ENCODE peak calls at places on chromosome 21, in nine cellular contexts. T is astrocyte of the spinal cord, K is upper lobe of right lung, X is brain microvascular endothelial cell, Z is AG09319, V is mucosa of descending colon, E is AG10803, O is astrocyte, Q is NB4. I is an unnamed sample.

GRCh38 chr21:45308211-45309068 is 20.7 kb upstream of the POFUT2 start:
- DNase-seq in K (peak), V (no peak), Z (no peak), O (peak), E (peak), X (peak), Q (peak), T (peak), I (no peak)

GRCh38 chr21:45303111-45303615 is 15.5 kb upstream of the POFUT2 start:
- DNase-seq in V (no peak), Q (no peak), E (no peak), T (no peak), X (no peak), Z (no peak), O (no peak), K (peak), I (no peak)

GRCh38 chr21:41547111-41547510 is 39.2 kb upstream of the TMPRSS2 start:
- DNase-seq in O (no peak), V (no peak), E (no peak), X (no peak), Q (no peak), K (no peak), T (no peak), Z (no peak), I (no peak)

GRCh38 chr21:46191257-46191685 is 7.0 kb upstream of the SPATC1L start:
- DNase-seq in Q (peak), V (no peak), X (peak), K (peak), Z (peak), E (peak), T (peak), O (peak), I (peak)

GRCh38 chr21:15061284-15061683 is 3.5 kb downstream of the NRIP1 start:
- DNase-seq in V (no peak), X (no peak), Q (no peak), E (no peak), K (no peak), Z (no peak), T (no peak), O (no peak), I (no peak)

GRCh38 chr21:45316871-45317400 is 29.2 kb upstream of the POFUT2 start:
- DNase-seq in K (no peak), V (no peak), Z (no peak), X (no peak), Q (no peak), E (peak), O (no peak), T (no peak), I (no peak)

GRCh38 chr21:19049567-19049966 is 646.0 kb upstream of the TMPRSS15 start:
- DNase-seq in T (no peak), V (peak), Q (no peak), O (no peak), Z (no peak), E (no peak), K (no peak), X (no peak), I (no peak)

GRCh38 chr21:18245493-18245967 is 897 bp downstream of the CHODL start:
- DNase-seq in X (no peak), V (no peak), K (no peak), Z (no peak), O (peak), Q (no peak), E (no peak), T (peak), I (no peak)

GRCh38 chr21:28257276-28257675 is 735.4 kb downstream of the LTN1 start:
- DNase-seq in X (no peak), Z (no peak), Q (no peak), K (no peak), T (no peak), O (no peak), E (peak), V (no peak), I (no peak)

GRCh38 chr21:46128983-46129571 is 26.3 kb downstream of the FTCD start:
- DNase-seq in E (no peak), V (no peak), Z (no peak), K (peak), Q (no peak), T (no peak), O (no peak), X (no peak), I (no peak)

GRCh38 chr21:41901099-41901498 is 22.0 kb upstream of the PRDM15 start:
- DNase-seq in Q (no peak), V (no peak), E (no peak), K (no peak), Z (no peak), O (no peak), X (no peak), T (no peak), I (no peak)

GRCh38 chr21:42595281-42596187 is 57.9 kb upstream of the PDE9A start:
- DNase-seq in Q (no peak), X (no peak), V (no peak), Z (no peak), E (no peak), O (no peak), K (no peak), T (no peak), I (no peak)

GRCh38 chr21:17492415-17493168 is 20.3 kb upstream of the CXADR start:
- DNase-seq in V (no peak), Q (no peak), O (peak), Z (no peak), E (peak), X (no peak), T (no peak), K (no peak), I (no peak)

GRCh38 chr21:17931080-17931479 is 111.9 kb upstream of the C21orf91 start:
- DNase-seq in V (no peak), E (no peak), O (no peak), K (no peak), Q (peak), X (no peak), Z (no peak), T (no peak), I (no peak)

GRCh38 chr21:46366091-46366490 is 42.1 kb downstream of the PCNT start:
- DNase-seq in T (no peak), K (no peak), X (no peak), Q (no peak), E (no peak), V (no peak), O (no peak), Z (no peak), I (no peak)

GRCh38 chr21:42463861-42464515 is 32.0 kb downstream of the RSPH1 start:
- DNase-seq in X (peak), K (no peak), O (peak), T (peak), V (peak), E (peak), Q (peak), Z (no peak), I (no peak)

GRCh38 chr21:46180079-46180722 is 4.1 kb downstream of the SPATC1L start:
- DNase-seq in V (no peak), K (no peak), Q (peak), E (no peak), T (no peak), O (no peak), Z (no peak), X (no peak), I (no peak)

GRCh38 chr21:25790122-25790951 is 55.6 kb downstream of the GABPA start:
- DNase-seq in Z (peak), T (peak), V (peak), K (no peak), X (peak), Q (peak), O (peak), E (peak), I (peak)
- TF ChIP-seq CTCF in Z (peak), T (peak), V (no peak), K (peak), X (peak), Q (peak), O (peak), E (peak), I (peak)

GRCh38 chr21:40534886-40535285 is 312.1 kb downstream of the DSCAM start:
- DNase-seq in K (no peak), E (no peak), O (no peak), Z (no peak), Q (no peak), T (no peak), X (no peak), V (no peak), I (no peak)

GRCh38 chr21:40531016-40531415 is 315.9 kb downstream of the DSCAM start:
- DNase-seq in K (no peak), Q (no peak), Z (no peak), T (no peak), V (no peak), E (no peak), X (no peak), O (no peak), I (no peak)

GRCh38 chr21:40531421-40531820 is 315.5 kb downstream of the DSCAM start:
- DNase-seq in O (peak), X (no peak), Z (no peak), E (no peak), K (no peak), Q (no peak), T (no peak), V (no peak), I (peak)
- TF ChIP-seq CTCF in O (no peak), X (no peak), Z (no peak), E (no peak), K (no peak), Q (no peak), T (no peak), V (no peak), I (no peak)

GRCh38 chr21:20570824-20571232 is 427.4 kb upstream of the NCAM2 start:
- DNase-seq in T (no peak), O (no peak), E (no peak), V (peak), Z (no peak), K (no peak), Q (peak), X (no peak), I (no peak)
- TF ChIP-seq CTCF in T (no peak), O (no peak), E (no peak), V (no peak), Z (no peak), K (no peak), Q (no peak), X (no peak), I (no peak)

DNA sequence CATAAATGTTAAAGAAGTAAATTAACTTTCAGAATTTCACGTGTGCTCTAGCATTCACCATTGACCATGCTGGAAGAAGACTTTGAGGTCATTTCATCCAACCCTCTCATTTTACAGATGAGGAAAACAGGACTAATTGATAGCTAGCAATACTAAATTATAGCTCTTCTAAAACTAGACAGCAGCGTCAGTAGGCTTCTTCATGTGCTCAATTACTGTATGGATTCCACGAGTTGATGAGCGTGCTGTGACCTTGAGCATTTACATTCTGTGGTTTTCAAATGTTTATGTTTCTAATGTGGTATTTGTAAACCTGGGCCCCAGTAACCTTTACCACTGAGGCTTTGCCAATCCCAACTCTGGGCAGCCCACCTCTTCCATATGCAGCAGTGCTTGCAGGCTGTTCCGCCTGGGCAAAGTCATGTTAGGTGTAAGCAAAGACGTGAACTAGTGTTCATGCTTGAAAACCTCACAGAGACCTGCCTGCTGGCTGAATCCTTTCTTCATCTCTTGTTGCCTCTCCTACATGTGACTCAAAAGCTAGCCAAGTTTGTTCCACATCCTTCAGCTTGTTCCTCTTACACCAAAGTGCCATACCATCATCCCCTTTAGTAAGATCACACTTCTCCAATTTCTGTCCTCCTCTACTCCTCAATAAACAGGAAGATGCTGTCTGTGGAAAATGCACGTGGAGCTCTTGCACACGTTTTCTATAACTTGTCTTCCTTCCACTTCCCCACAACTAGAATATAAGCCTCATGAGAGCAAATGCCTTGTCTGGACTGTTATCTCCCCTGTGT is 17.2 kb downstream of the KCNJ15 start:
- DNase-seq in E (no peak), Q (peak), O (no peak), K (no peak), T (no peak), Z (no peak), X (no peak), V (no peak), I (no peak)
- TF ChIP-seq CTCF in E (no peak), Q (no peak), O (no peak), K (no peak), T (no peak), Z (no peak), X (no peak), V (no peak), I (no peak)

GRCh38 chr21:23804866-23805265 is 1802.4 kb downstream of the MRPL39 start:
- DNase-seq in K (no peak), O (no peak), Z (no peak), E (no peak), Q (no peak), X (no peak), V (no peak), T (no peak), I (no peak)
- TF ChIP-seq CTCF in K (no peak), O (no peak), Z (no peak), E (no peak), Q (no peak), X (no peak), V (no peak), T (no peak), I (no peak)

DNA sequence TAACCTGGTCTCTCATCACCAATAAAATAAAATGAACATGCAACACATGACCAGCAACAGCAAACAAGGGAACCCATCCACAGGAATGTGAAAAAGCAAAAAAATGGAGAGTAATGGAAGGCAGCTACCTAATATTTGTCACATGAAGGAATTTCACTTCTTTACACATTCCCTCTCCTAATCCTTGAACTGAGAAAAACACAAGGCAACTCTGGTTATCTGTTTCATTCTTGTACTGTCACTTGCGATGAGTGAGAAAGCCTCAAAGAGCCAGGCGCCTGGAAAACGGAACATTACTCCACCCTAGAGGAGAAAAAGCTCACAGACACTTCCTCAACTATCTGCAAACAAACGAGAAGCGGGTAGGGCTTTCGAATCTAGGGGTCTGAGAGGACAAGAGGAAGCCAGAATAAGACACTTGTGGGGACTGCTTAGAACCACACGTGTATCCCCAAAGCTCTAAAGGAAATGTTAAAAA is 13.8 kb downstream of the HSF2BP start:
- DNase-seq in O (peak), V (peak), T (peak), K (no peak), X (peak), Q (peak), E (peak), Z (no peak), I (peak)
- TF ChIP-seq CTCF in O (peak), V (no peak), T (peak), K (peak), X (peak), Q (peak), E (peak), Z (peak), I (peak)

GRCh38 chr21:36834192-36834591 is 132.3 kb downstream of the HLCS start:
- DNase-seq in X (no peak), E (no peak), Q (no peak), Z (no peak), K (no peak), V (no peak), T (no peak), O (no peak), I (no peak)
- TF ChIP-seq CTCF in X (no peak), E (no peak), Q (no peak), Z (no peak), K (no peak), V (no peak), T (no peak), O (no peak), I (no peak)